ENCODE peak calls at places on chromosomes 6 and 20, in six cellular contexts. P is A549, C is brain microvascular endothelial cell, F is foreskin fibroblast, T is kidney epithelial cell, Q is cardiac fibroblast. S is an unnamed sample.

GRCh38 chr6:8499540-8499939 is 64.2 kb upstream of the SLC35B3 start:
- DNase-seq in F (peak), C (no peak), Q (peak), T (no peak), P (peak), S (no peak)

GRCh38 chr6:117776441-117776840 is 101.2 kb downstream of the NUS1 start:
- DNase-seq in C (no peak), T (no peak), F (no peak), P (no peak), Q (no peak), S (no peak)

GRCh38 chr6:43123691-43124314 is 47.3 kb upstream of the SRF start:
- DNase-seq in P (no peak), T (no peak), Q (no peak), C (no peak), F (no peak), S (no peak)

GRCh38 chr20:25076731-25077609 is 5.0 kb downstream of the VSX1 start:
- DNase-seq in P (peak), C (no peak), F (peak), T (no peak), Q (peak), S (peak)

GRCh38 chr6:163010145-163010544 is 282.4 kb downstream of the PACRG start:
- DNase-seq in Q (no peak), P (no peak), T (no peak), F (no peak), C (no peak), S (no peak)

GRCh38 chr6:11298651-11299420 is 66.4 kb upstream of the NEDD9 start:
- DNase-seq in F (no peak), Q (no peak), P (peak), T (peak), C (peak), S (no peak)

GRCh38 chr6:43886067-43886461 is 116.1 kb downstream of the VEGFA start:
- DNase-seq in F (no peak), C (no peak), T (no peak), P (no peak), Q (no peak), S (no peak)

GRCh38 chr6:116165596-116165995 is 39.7 kb upstream of the COL10A1 start:
- DNase-seq in C (no peak), T (no peak), F (no peak), Q (no peak), P (no peak), S (no peak)

GRCh38 chr6:37256692-37257319 is 766 bp upstream of the TBC1D22B start:
- DNase-seq in C (no peak), F (peak), Q (no peak), T (no peak), P (no peak), S (no peak)

GRCh38 chr6:169807219-169807618 is 55.8 kb downstream of the ERMARD start:
- DNase-seq in C (no peak), P (no peak), F (no peak), T (no peak), Q (no peak), S (no peak)

GRCh38 chr6:148455225-148455624 is 112.6 kb downstream of the SASH1 start:
- DNase-seq in F (peak), P (no peak), Q (peak), C (peak), T (no peak), S (no peak)

GRCh38 chr6:28225056-28225834 is at the start of gene ZSCAN9:
- DNase-seq in F (peak), P (peak), C (peak), Q (peak), T (peak), S (peak)

GRCh38 chr6:114419175-114419574 is 76.4 kb upstream of the HS3ST5 start:
- DNase-seq in F (no peak), P (no peak), T (no peak), Q (no peak), C (no peak), S (no peak)

GRCh38 chr20:35303382-35303734 is 11.1 kb upstream of the FAM83C start:
- DNase-seq in F (no peak), C (no peak), T (no peak), P (no peak), Q (no peak), S (no peak)

GRCh38 chr20:35592339-35592960 is 23.2 kb upstream of the SPAG4 start:
- DNase-seq in F (no peak), P (no peak), T (no peak), C (no peak), Q (no peak), S (no peak)

GRCh38 chr20:41076776-41077175 is 48.2 kb downstream of the TOP1 start:
- DNase-seq in F (no peak), T (no peak), C (no peak), P (no peak), Q (no peak), S (no peak)

GRCh38 chr20:41079066-41079465 is 50.4 kb downstream of the TOP1 start:
- DNase-seq in F (no peak), P (no peak), C (no peak), T (no peak), Q (no peak), S (no peak)

GRCh38 chr20:41080866-41081265 is 52.2 kb downstream of the TOP1 start:
- DNase-seq in Q (no peak), P (no peak), C (peak), F (no peak), T (no peak), S (no peak)

GRCh38 chr20:41081276-41081814 is 52.7 kb downstream of the TOP1 start:
- DNase-seq in F (no peak), C (peak), T (no peak), P (no peak), Q (no peak), S (no peak)

DNA sequence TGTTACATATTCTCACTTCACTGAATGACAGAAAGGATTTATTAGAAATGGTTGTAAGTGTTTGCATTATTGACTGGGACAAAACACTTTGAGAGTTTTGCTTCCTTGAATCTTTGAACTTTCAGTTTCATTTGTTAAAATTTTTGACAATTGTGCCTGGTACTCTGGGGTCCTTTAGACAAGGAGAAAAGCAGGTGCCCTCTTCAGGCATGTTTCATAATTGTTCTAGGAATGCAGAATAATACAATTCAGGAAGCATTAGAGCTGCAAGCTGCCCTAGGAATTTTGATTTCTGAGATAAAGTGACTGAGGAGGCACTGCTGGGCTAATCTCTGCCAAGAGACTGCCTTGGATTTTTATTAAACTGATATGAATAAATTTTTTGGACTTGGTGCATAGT is 49.7 kb downstream of the TOP1 start:
- DNase-seq in F (no peak), C (peak), P (peak), T (no peak), Q (peak), S (peak)
- TF ChIP-seq CTCF in F (peak), C (peak), P (peak), T (peak), Q (peak), S (peak)

GRCh38 chr6:108942556-108943492 is 94.6 kb downstream of the ARMC2 start:
- DNase-seq in F (no peak), C (no peak), P (no peak), T (no peak), Q (no peak), S (no peak)

GRCh38 chr6:108944058-108944457 is 95.8 kb downstream of the ARMC2 start:
- DNase-seq in P (no peak), T (no peak), F (no peak), C (no peak), Q (peak), S (no peak)

GRCh38 chr6:108945686-108946158 is 97.5 kb downstream of the ARMC2 start:
- DNase-seq in F (peak), Q (peak), C (peak), T (no peak), P (no peak), S (no peak)

GRCh38 chr6:108946695-108947094 is 98.5 kb downstream of the ARMC2 start:
- DNase-seq in P (no peak), Q (peak), F (peak), T (no peak), C (peak), S (peak)

GRCh38 chr6:108944707-108945685 is 96.8 kb downstream of the ARMC2 start:
- DNase-seq in Q (peak), T (no peak), P (no peak), F (peak), C (peak), S (peak)
- H3K4me3 ChIP-seq in Q (no peak), T (no peak), P (no peak), F (peak), C (no peak), S (no peak)

DNA sequence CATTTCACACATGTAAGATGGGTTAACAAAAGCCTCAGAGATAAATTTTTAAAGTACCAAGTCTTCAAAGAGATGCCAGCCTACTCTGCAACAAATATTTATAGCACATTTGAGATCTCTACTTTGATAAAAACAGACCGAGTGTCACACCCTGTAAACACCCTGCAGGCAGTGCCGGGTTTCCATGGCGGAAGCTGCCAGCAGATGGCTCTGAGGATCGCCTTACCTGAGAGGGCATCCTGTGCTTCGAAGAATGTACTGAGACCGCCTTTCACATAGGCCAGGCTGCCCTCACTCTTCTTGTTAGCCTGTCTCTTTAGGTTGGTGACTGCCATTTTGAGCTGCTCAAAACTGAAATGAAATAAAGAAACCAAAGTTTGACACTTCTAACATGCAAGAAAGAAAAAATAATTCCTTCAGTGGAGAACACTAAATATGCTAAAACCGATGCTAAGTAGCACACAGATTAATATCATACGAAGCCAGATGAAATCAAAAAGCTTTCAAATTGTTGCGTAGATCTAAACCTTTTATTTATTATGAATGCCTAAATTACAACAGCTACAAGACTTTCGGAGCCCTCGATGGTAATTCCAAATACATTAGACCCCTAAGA is 39.3 kb downstream of the HUS1B start:
- DNase-seq in C (no peak), P (peak), Q (no peak), F (no peak), T (no peak), S (no peak)
- TF ChIP-seq CTCF in C (peak), P (peak), Q (no peak), F (no peak), T (peak), S (peak)

GRCh38 chr6:56714982-56715456 is 72.3 kb upstream of the DST start:
- DNase-seq in Q (peak), F (peak), T (peak), C (peak), P (peak), S (peak)
- H3K4me3 ChIP-seq in Q (no peak), F (no peak), T (no peak), C (no peak), P (no peak), S (no peak)